ENCODE peak calls at places on chromosomes 13 and 19, in eight cellular contexts. One of them, this sample, is unnamed.

GRCh38 chr19:41364546-41365391 is 820 bp upstream of the B9D2 start:
- DNase-seq in adrenal gland: no peak
- DNase-seq in pulmonary artery endothelial cell: no peak
- DNase-seq in gastrocnemius medialis: no peak
- DNase-seq in tibial nerve: no peak
- DNase-seq in nucleus accumbens: no peak
- DNase-seq in body of pancreas: no peak
- DNase-seq in posterior vena cava: no peak
- DNase-seq in this sample: no peak

GRCh38 chr19:4914736-4915501 is 5.6 kb downstream of the UHRF1 start:
- DNase-seq in adrenal gland: no peak
- DNase-seq in pulmonary artery endothelial cell: no peak
- DNase-seq in gastrocnemius medialis: no peak
- DNase-seq in tibial nerve: peak; percentile 25
- DNase-seq in nucleus accumbens: no peak
- DNase-seq in body of pancreas: no peak
- DNase-seq in posterior vena cava: no peak
- DNase-seq in this sample: no peak

GRCh38 chr13:48586591-48587103 is 53.8 kb upstream of the RCBTB2 start:
- DNase-seq in adrenal gland: peak; percentile 48
- DNase-seq in pulmonary artery endothelial cell: peak; percentile 55
- DNase-seq in gastrocnemius medialis: no peak
- DNase-seq in tibial nerve: no peak
- DNase-seq in nucleus accumbens: peak; percentile 35
- DNase-seq in body of pancreas: no peak
- DNase-seq in posterior vena cava: no peak
- DNase-seq in this sample: no peak

GRCh38 chr19:13083627-13084026 is 19.0 kb downstream of the LYL1 start:
- DNase-seq in adrenal gland: no peak
- DNase-seq in pulmonary artery endothelial cell: no peak
- DNase-seq in gastrocnemius medialis: no peak
- DNase-seq in tibial nerve: no peak
- DNase-seq in nucleus accumbens: no peak
- DNase-seq in body of pancreas: no peak
- DNase-seq in posterior vena cava: no peak
- DNase-seq in this sample: no peak

GRCh38 chr19:19185853-19186728 is 5.9 kb downstream of the BORCS8 start:
- DNase-seq in adrenal gland: peak; percentile 57
- DNase-seq in pulmonary artery endothelial cell: no peak
- DNase-seq in gastrocnemius medialis: no peak
- DNase-seq in tibial nerve: no peak
- DNase-seq in nucleus accumbens: no peak
- DNase-seq in body of pancreas: peak; percentile 24
- DNase-seq in posterior vena cava: no peak
- DNase-seq in this sample: no peak

GRCh38 chr13:113448885-113449692 is 4.2 kb downstream of the ADPRHL1 start:
- DNase-seq in adrenal gland: peak; percentile 73
- DNase-seq in pulmonary artery endothelial cell: peak; percentile 67
- DNase-seq in gastrocnemius medialis: peak; percentile 69
- DNase-seq in tibial nerve: peak; percentile 28
- DNase-seq in nucleus accumbens: no peak
- DNase-seq in body of pancreas: peak; percentile 88
- DNase-seq in posterior vena cava: peak; percentile 73
- DNase-seq in this sample: peak; percentile 51

GRCh38 chr13:49165798-49166752 is 54.1 kb upstream of the MLNR start:
- DNase-seq in adrenal gland: no peak
- DNase-seq in pulmonary artery endothelial cell: no peak
- DNase-seq in gastrocnemius medialis: no peak
- DNase-seq in tibial nerve: no peak
- DNase-seq in nucleus accumbens: no peak
- DNase-seq in body of pancreas: no peak
- DNase-seq in posterior vena cava: peak; percentile 64
- DNase-seq in this sample: no peak

GRCh38 chr13:96499646-96500045 is 409.7 kb downstream of the HS6ST3 start:
- DNase-seq in adrenal gland: no peak
- DNase-seq in pulmonary artery endothelial cell: no peak
- DNase-seq in gastrocnemius medialis: no peak
- DNase-seq in tibial nerve: no peak
- DNase-seq in nucleus accumbens: no peak
- DNase-seq in body of pancreas: no peak
- DNase-seq in posterior vena cava: no peak
- DNase-seq in this sample: no peak

GRCh38 chr19:39008137-39008536 is 24.2 kb downstream of the FBXO27 start:
- DNase-seq in adrenal gland: no peak
- DNase-seq in pulmonary artery endothelial cell: no peak
- DNase-seq in gastrocnemius medialis: no peak
- DNase-seq in tibial nerve: no peak
- DNase-seq in nucleus accumbens: no peak
- DNase-seq in body of pancreas: no peak
- DNase-seq in posterior vena cava: no peak
- DNase-seq in this sample: no peak

GRCh38 chr13:42211704-42212103 is 60.2 kb upstream of the AKAP11 start:
- DNase-seq in adrenal gland: no peak
- DNase-seq in pulmonary artery endothelial cell: no peak
- DNase-seq in gastrocnemius medialis: no peak
- DNase-seq in tibial nerve: no peak
- DNase-seq in nucleus accumbens: no peak
- DNase-seq in body of pancreas: no peak
- DNase-seq in posterior vena cava: no peak
- DNase-seq in this sample: peak; percentile 21

GRCh38 chr13:77328819-77329132 is 1.9 kb upstream of the MYCBP2 start:
- DNase-seq in adrenal gland: no peak
- DNase-seq in pulmonary artery endothelial cell: no peak
- DNase-seq in gastrocnemius medialis: no peak
- DNase-seq in tibial nerve: no peak
- DNase-seq in nucleus accumbens: no peak
- DNase-seq in body of pancreas: no peak
- DNase-seq in posterior vena cava: no peak
- DNase-seq in this sample: no peak

GRCh38 chr19:50531171-50531612 is 17.5 kb upstream of the ASPDH start:
- DNase-seq in adrenal gland: no peak
- DNase-seq in pulmonary artery endothelial cell: no peak
- DNase-seq in gastrocnemius medialis: no peak
- DNase-seq in tibial nerve: no peak
- DNase-seq in nucleus accumbens: peak; percentile 29
- DNase-seq in body of pancreas: no peak
- DNase-seq in posterior vena cava: no peak
- DNase-seq in this sample: no peak

GRCh38 chr13:46345866-46346265 is 41.2 kb downstream of the RUBCNL start:
- DNase-seq in adrenal gland: no peak
- DNase-seq in pulmonary artery endothelial cell: no peak
- DNase-seq in gastrocnemius medialis: no peak
- DNase-seq in tibial nerve: no peak
- DNase-seq in nucleus accumbens: no peak
- DNase-seq in body of pancreas: peak; percentile 78
- DNase-seq in posterior vena cava: no peak
- DNase-seq in this sample: peak; percentile 38

GRCh38 chr19:12194827-12195500 is 32.1 kb downstream of the ZNF136 start:
- DNase-seq in adrenal gland: peak; percentile 90
- DNase-seq in pulmonary artery endothelial cell: no peak
- DNase-seq in gastrocnemius medialis: peak; percentile 33
- DNase-seq in tibial nerve: peak; percentile 46
- DNase-seq in nucleus accumbens: peak; percentile 90
- DNase-seq in body of pancreas: peak; percentile 97
- DNase-seq in posterior vena cava: peak; percentile 92
- DNase-seq in this sample: peak; percentile 34

GRCh38 chr13:101210774-101211173 is 205.5 kb downstream of the NALCN start:
- DNase-seq in adrenal gland: no peak
- DNase-seq in pulmonary artery endothelial cell: no peak
- DNase-seq in gastrocnemius medialis: no peak
- DNase-seq in tibial nerve: no peak
- DNase-seq in nucleus accumbens: no peak
- DNase-seq in body of pancreas: no peak
- DNase-seq in posterior vena cava: no peak
- DNase-seq in this sample: no peak

GRCh38 chr19:7865262-7865911 is 8.8 kb downstream of the PRR36 start:
- DNase-seq in adrenal gland: no peak
- DNase-seq in pulmonary artery endothelial cell: no peak
- DNase-seq in gastrocnemius medialis: no peak
- DNase-seq in tibial nerve: no peak
- DNase-seq in nucleus accumbens: no peak
- DNase-seq in body of pancreas: no peak
- DNase-seq in posterior vena cava: no peak
- DNase-seq in this sample: no peak

GRCh38 chr13:43397110-43397509 is 373.7 kb downstream of the DNAJC15 start:
- DNase-seq in adrenal gland: no peak
- DNase-seq in pulmonary artery endothelial cell: no peak
- DNase-seq in gastrocnemius medialis: no peak
- DNase-seq in tibial nerve: no peak
- DNase-seq in nucleus accumbens: no peak
- DNase-seq in body of pancreas: no peak
- DNase-seq in posterior vena cava: no peak
- DNase-seq in this sample: peak; percentile 80

GRCh38 chr19:50319156-50319555 is 10.0 kb downstream of the KCNC3 start:
- DNase-seq in adrenal gland: no peak
- DNase-seq in pulmonary artery endothelial cell: no peak
- DNase-seq in gastrocnemius medialis: no peak
- DNase-seq in tibial nerve: no peak
- DNase-seq in nucleus accumbens: no peak
- DNase-seq in body of pancreas: no peak
- DNase-seq in posterior vena cava: peak; percentile 59
- DNase-seq in this sample: no peak

GRCh38 chr19:2282062-2282861 is at the start of gene PEAK3:
- DNase-seq in adrenal gland: peak; percentile 65
- DNase-seq in pulmonary artery endothelial cell: no peak
- DNase-seq in gastrocnemius medialis: peak; percentile 58
- DNase-seq in tibial nerve: peak; percentile 65
- DNase-seq in nucleus accumbens: peak; percentile 28
- DNase-seq in body of pancreas: peak; percentile 31
- DNase-seq in posterior vena cava: peak; percentile 95
- DNase-seq in this sample: no peak

GRCh38 chr19:48735031-48735615 is 5.3 kb downstream of the RASIP1 start:
- DNase-seq in adrenal gland: no peak
- DNase-seq in pulmonary artery endothelial cell: no peak
- DNase-seq in gastrocnemius medialis: no peak
- DNase-seq in tibial nerve: no peak
- DNase-seq in nucleus accumbens: no peak
- DNase-seq in body of pancreas: no peak
- DNase-seq in posterior vena cava: no peak
- DNase-seq in this sample: no peak

GRCh38 chr13:109163052-109163413 is 533.6 kb downstream of the MYO16 start:
- DNase-seq in adrenal gland: no peak
- DNase-seq in pulmonary artery endothelial cell: no peak
- DNase-seq in gastrocnemius medialis: no peak
- DNase-seq in tibial nerve: no peak
- DNase-seq in nucleus accumbens: no peak
- DNase-seq in body of pancreas: no peak
- DNase-seq in posterior vena cava: no peak
- DNase-seq in this sample: no peak

GRCh38 chr13:20704459-20705069 is 1.1 kb downstream of the IL17D start:
- DNase-seq in adrenal gland: no peak
- DNase-seq in pulmonary artery endothelial cell: no peak
- DNase-seq in gastrocnemius medialis: no peak
- DNase-seq in tibial nerve: no peak
- DNase-seq in nucleus accumbens: no peak
- DNase-seq in body of pancreas: no peak
- DNase-seq in posterior vena cava: no peak
- DNase-seq in this sample: no peak

GRCh38 chr19:45471866-45472556 is 4.2 kb downstream of the FOSB start:
- DNase-seq in adrenal gland: no peak
- DNase-seq in pulmonary artery endothelial cell: no peak
- DNase-seq in gastrocnemius medialis: no peak
- DNase-seq in tibial nerve: no peak
- DNase-seq in nucleus accumbens: no peak
- DNase-seq in body of pancreas: no peak
- DNase-seq in posterior vena cava: no peak
- DNase-seq in this sample: no peak

GRCh38 chr13:44431150-44431549 is 57.5 kb downstream of the SERP2 start:
- DNase-seq in adrenal gland: no peak
- DNase-seq in pulmonary artery endothelial cell: no peak
- DNase-seq in gastrocnemius medialis: no peak
- DNase-seq in tibial nerve: no peak
- DNase-seq in nucleus accumbens: no peak
- DNase-seq in body of pancreas: peak; percentile 42
- DNase-seq in posterior vena cava: no peak
- DNase-seq in this sample: no peak

GRCh38 chr19:15292847-15293582 is 39.3 kb downstream of the BRD4 start:
- DNase-seq in adrenal gland: no peak
- DNase-seq in pulmonary artery endothelial cell: no peak
- DNase-seq in gastrocnemius medialis: peak; percentile 40
- DNase-seq in tibial nerve: no peak
- DNase-seq in nucleus accumbens: no peak
- DNase-seq in body of pancreas: no peak
- DNase-seq in posterior vena cava: no peak
- DNase-seq in this sample: no peak

GRCh38 chr19:31372245-31372781 is 23.1 kb upstream of the TSHZ3 start:
- DNase-seq in adrenal gland: no peak
- DNase-seq in pulmonary artery endothelial cell: no peak
- DNase-seq in gastrocnemius medialis: no peak
- DNase-seq in tibial nerve: no peak
- DNase-seq in nucleus accumbens: no peak
- DNase-seq in body of pancreas: no peak
- DNase-seq in posterior vena cava: peak; percentile 48
- DNase-seq in this sample: no peak

GRCh38 chr13:102233566-102234208 is 168.2 kb downstream of the FGF14 start:
- DNase-seq in adrenal gland: no peak
- DNase-seq in pulmonary artery endothelial cell: no peak
- DNase-seq in gastrocnemius medialis: no peak
- DNase-seq in tibial nerve: no peak
- DNase-seq in nucleus accumbens: no peak
- DNase-seq in body of pancreas: no peak
- DNase-seq in posterior vena cava: no peak
- DNase-seq in this sample: no peak